ENCODE peak calls at places on chromosomes 7 and 10, in ten cellular contexts. T, D, G, F, K, A, U, C, R and I are unnamed samples.

GRCh38 chr7:17408245-17408903 is 109.9 kb downstream of the AHR start:
- DNase-seq in U (peak; percentile 92), K (no peak), R (peak; percentile 91), T (peak; percentile 63), G (peak; percentile 77), F (peak; percentile 98), C (peak; percentile 91), A (peak; percentile 75), D (no peak), I (no peak)

GRCh38 chr10:118595598-118596425 is at the start of gene PRLHR:
- DNase-seq in R (no peak), T (peak; percentile 27), K (no peak), C (peak; percentile 22), F (peak; percentile 14), G (no peak), A (no peak), D (no peak), U (peak; percentile 25), I (peak; percentile 39)

GRCh38 chr7:31892099-31892787 is 178.0 kb downstream of the PDE1C start:
- DNase-seq in F (no peak), T (no peak), G (no peak), D (no peak), A (no peak), C (no peak), U (no peak), K (no peak), R (no peak), I (no peak)

GRCh38 chr10:98063740-98064027 is 33.3 kb upstream of the CRTAC1 start:
- DNase-seq in A (no peak), D (no peak), K (no peak), R (no peak), T (no peak), U (no peak), C (no peak), F (no peak), G (no peak), I (no peak)

GRCh38 chr7:158631574-158632195 is 44.1 kb upstream of the PTPRN2 start:
- DNase-seq in U (no peak), K (no peak), A (no peak), D (no peak), R (no peak), T (no peak), G (no peak), F (no peak), C (no peak), I (no peak)

GRCh38 chr10:70930251-70931000 is 42.1 kb upstream of the PCBD1 start:
- DNase-seq in A (no peak), F (no peak), D (no peak), C (no peak), T (no peak), U (no peak), K (no peak), G (no peak), R (no peak), I (no peak)

GRCh38 chr7:34869016-34869415 is 168.3 kb downstream of the DPY19L1 start:
- DNase-seq in K (no peak), F (no peak), U (no peak), A (no peak), D (no peak), G (no peak), T (no peak), C (peak; percentile 47), R (no peak), I (no peak)

GRCh38 chr10:12048547-12048946 is 5.9 kb upstream of the UPF2 start:
- DNase-seq in K (no peak), D (no peak), C (no peak), R (no peak), F (no peak), A (no peak), T (no peak), U (no peak), G (no peak), I (no peak)

GRCh38 chr10:91924212-91925021 is 847 bp downstream of the BTAF1 start:
- DNase-seq in A (no peak), K (no peak), T (no peak), R (no peak), F (peak; percentile 29), G (no peak), D (no peak), U (peak; percentile 43), C (no peak), I (peak; percentile 26)

GRCh38 chr10:73908853-73909611 is 1.9 kb upstream of the PLAU start:
- DNase-seq in K (no peak), G (peak; percentile 96), F (peak; percentile 100), D (peak; percentile 29), U (peak; percentile 99), A (peak; percentile 53), C (peak; percentile 28), R (peak; percentile 97), T (peak; percentile 78), I (peak; percentile 85)

GRCh38 chr10:91908358-91909177 is 718 bp downstream of the FGFBP3 start:
- DNase-seq in K (peak; percentile 66), T (peak; percentile 70), G (no peak), U (peak; percentile 78), F (peak; percentile 82), R (no peak), D (peak; percentile 83), C (peak; percentile 61), A (peak; percentile 73), I (peak; percentile 91)

GRCh38 chr10:80168111-80168511 is 35.6 kb downstream of the PLAC9 start:
- DNase-seq in G (no peak), K (no peak), T (no peak), F (no peak), A (no peak), C (no peak), D (no peak), R (no peak), U (no peak), I (no peak)

GRCh38 chr10:99358101-99358500 is 28.9 kb downstream of the CNNM1 start:
- DNase-seq in K (no peak), R (no peak), A (no peak), D (no peak), U (no peak), F (no peak), G (no peak), C (no peak), T (no peak), I (no peak)

GRCh38 chr7:2779086-2779485 is 65.0 kb downstream of the GNA12 start:
- DNase-seq in A (no peak), R (no peak), C (no peak), D (no peak), K (no peak), U (peak; percentile 35), T (no peak), G (no peak), F (peak; percentile 30), I (no peak)

GRCh38 chr10:47285381-47286115 is 14.4 kb upstream of the GDF10 start:
- DNase-seq in K (no peak), D (no peak), R (no peak), G (no peak), A (no peak), U (no peak), C (no peak), T (no peak), F (no peak), I (no peak)

GRCh38 chr10:92914478-92915066 is 66.3 kb downstream of the EXOC6 start:
- DNase-seq in C (peak; percentile 76), D (peak; percentile 31), K (peak; percentile 25), R (peak; percentile 14), F (peak; percentile 73), G (peak; percentile 16), A (peak; percentile 69), T (peak; percentile 51), U (peak; percentile 68), I (peak; percentile 78)

GRCh38 chr10:116329153-116329552 is 4.9 kb downstream of the CCDC172 start:
- DNase-seq in K (no peak), G (no peak), F (no peak), R (no peak), D (no peak), C (no peak), A (no peak), U (no peak), T (no peak), I (no peak)

GRCh38 chr7:95316588-95316987 is 7.7 kb downstream of the PON1 start:
- DNase-seq in A (no peak), K (no peak), C (no peak), U (no peak), D (no peak), F (no peak), T (no peak), R (no peak), G (no peak), I (no peak)

GRCh38 chr7:30102281-30102680 is 32.5 kb upstream of the MTURN start:
- DNase-seq in T (no peak), U (no peak), D (no peak), R (no peak), G (no peak), A (no peak), F (no peak), C (no peak), K (no peak), I (no peak)

GRCh38 chr10:84895541-84895940 is 567.2 kb downstream of the CCSER2 start:
- DNase-seq in F (no peak), G (no peak), T (no peak), K (no peak), D (no peak), U (no peak), A (no peak), C (no peak), R (no peak), I (no peak)

GRCh38 chr10:67794909-67795460 is 43.0 kb downstream of the DNAJC12 start:
- DNase-seq in C (no peak), U (no peak), T (no peak), G (no peak), A (no peak), R (no peak), K (no peak), F (no peak), D (no peak), I (peak; percentile 79)

GRCh38 chr7:26843696-26844095 is 20.7 kb downstream of the SKAP2 start:
- DNase-seq in U (peak; percentile 8), T (no peak), A (no peak), D (no peak), R (no peak), F (peak; percentile 59), C (peak; percentile 39), G (no peak), K (no peak), I (no peak)

GRCh38 chr7:371779-372545 is 82.0 kb downstream of the FOXL3 start:
- DNase-seq in D (no peak), K (no peak), F (peak; percentile 31), C (no peak), G (no peak), A (no peak), T (no peak), U (peak; percentile 4), R (no peak), I (peak; percentile 31)

GRCh38 chr10:4498763-4499251 is 327.2 kb upstream of the AKR1E2 start:
- DNase-seq in A (no peak), D (no peak), K (no peak), C (no peak), R (no peak), F (peak; percentile 73), T (no peak), U (peak; percentile 95), G (peak; percentile 69), I (peak; percentile 29)

GRCh38 chr10:69413221-69413865 is 3.4 kb downstream of the TACR2 start:
- DNase-seq in G (peak; percentile 49), R (no peak), T (peak; percentile 86), F (peak; percentile 80), C (peak; percentile 61), U (peak; percentile 78), K (peak; percentile 31), A (peak; percentile 22), D (peak; percentile 23), I (peak; percentile 75)